ENCODE peak calls at places on chromosomes 13 and 19, in four cellular contexts. J is GM04504, Q is SHP77, L is B cell. U is an unnamed sample.

GRCh38 chr19:18020212-18021067 is 12.5 kb downstream of the ARRDC2 start:
- DNase-seq in J (no peak), Q (no peak), L (no peak), U (peak; percentile 59)

GRCh38 chr19:5692785-5693194 is 2.7 kb downstream of the RPL36 start:
- DNase-seq in J (no peak), Q (no peak), L (no peak), U (no peak)

GRCh38 chr19:3375221-3376088 is 9.1 kb downstream of the NFIC start:
- DNase-seq in J (no peak), Q (no peak), L (no peak), U (peak; percentile 52)

GRCh38 chr19:38429055-38429810 is 3.2 kb upstream of the RASGRP4 start:
- DNase-seq in J (no peak), Q (no peak), L (no peak), U (no peak)

GRCh38 chr13:102400619-102401125 is 1.2 kb downstream of the FGF14 start:
- DNase-seq in J (no peak), Q (peak; percentile 57), L (no peak), U (no peak)

GRCh38 chr19:1064661-1065605 is 2.0 kb upstream of the ARHGAP45 start:
- DNase-seq in J (peak; percentile 32), Q (peak; percentile 25), L (peak; percentile 60), U (no peak)

GRCh38 chr13:48483589-48483988 is 49.3 kb downstream of the RCBTB2 start:
- DNase-seq in J (no peak), Q (no peak), L (no peak), U (no peak)

GRCh38 chr13:21010621-21011020 is 50.8 kb downstream of the LATS2 start:
- DNase-seq in J (no peak), Q (no peak), L (no peak), U (no peak)

GRCh38 chr19:12838893-12839656 is 760 bp downstream of the MAST1 start:
- DNase-seq in J (no peak), Q (peak; percentile 25), L (no peak), U (no peak)

GRCh38 chr19:22088541-22089144 is 36.4 kb downstream of the ZNF257 start:
- DNase-seq in J (no peak), Q (no peak), L (no peak), U (no peak)

GRCh38 chr13:27954406-27954851 is 14.7 kb downstream of the CDX2 start:
- DNase-seq in J (no peak), Q (peak; percentile 42), L (no peak), U (no peak)

GRCh38 chr13:51478418-51479198 is 25.8 kb upstream of the INTS6 start:
- DNase-seq in J (no peak), Q (no peak), L (no peak), U (no peak)

GRCh38 chr13:113009743-113010509 is 40.9 kb downstream of the MCF2L start:
- DNase-seq in J (no peak), Q (peak; percentile 68), L (no peak), U (no peak)

GRCh38 chr13:50810998-50811397 is 32.5 kb downstream of the DLEU7 start:
- DNase-seq in J (no peak), Q (no peak), L (peak; percentile 67), U (no peak)

GRCh38 chr19:49436381-49437017 is 4.8 kb downstream of the SLC17A7 start:
- DNase-seq in J (no peak), Q (no peak), L (no peak), U (no peak)

GRCh38 chr13:59461411-59461810 is 702.3 kb downstream of the DIAPH3 start:
- DNase-seq in J (no peak), Q (no peak), L (no peak), U (no peak)

GRCh38 chr13:49993666-49994065 is 3.2 kb upstream of the TRIM13 start:
- DNase-seq in J (no peak), Q (no peak), L (no peak), U (no peak)

GRCh38 chr19:33486936-33487793 is 34.4 kb downstream of the PEPD start:
- DNase-seq in J (no peak), Q (peak; percentile 89), L (no peak), U (no peak)

GRCh38 chr19:15251749-15252397 is 19.6 kb upstream of the EPHX3 start:
- DNase-seq in J (peak; percentile 98), Q (peak; percentile 9), L (no peak), U (peak; percentile 95)

GRCh38 chr19:3163230-3163886 is 15.2 kb upstream of the S1PR4 start:
- DNase-seq in J (no peak), Q (peak; percentile 39), L (peak; percentile 82), U (no peak)

GRCh38 chr19:34391813-34392212 is 12.4 kb upstream of the PDCD2L start:
- DNase-seq in J (no peak), Q (no peak), L (no peak), U (no peak)

GRCh38 chr19:53192771-53193533 is at the start of gene ZNF665:
- DNase-seq in J (peak; percentile 66), Q (no peak), L (peak; percentile 89), U (peak; percentile 57)

GRCh38 chr19:46786236-46787039 is 2.0 kb downstream of the SLC1A5 start:
- DNase-seq in J (peak; percentile 89), Q (peak; percentile 71), L (peak; percentile 84), U (peak; percentile 36)

GRCh38 chr19:47035127-47035494 is 13.3 kb downstream of the TMEM160 start:
- DNase-seq in J (no peak), Q (no peak), L (no peak), U (no peak)

GRCh38 chr13:48806522-48806921 is 152.8 kb downstream of the CYSLTR2 start:
- DNase-seq in J (no peak), Q (no peak), L (no peak), U (no peak)

GRCh38 chr19:3073159-3073563 is 10.9 kb upstream of the TLE5 start:
- DNase-seq in J (peak; percentile 38), Q (peak; percentile 87), L (no peak), U (no peak)

GRCh38 chr13:39676315-39676876 is 20.9 kb downstream of the COG6 start:
- DNase-seq in J (no peak), Q (no peak), L (no peak), U (no peak)

GRCh38 chr13:30751183-30751933 is 16.0 kb downstream of the ALOX5AP start:
- DNase-seq in J (no peak), Q (no peak), L (no peak), U (no peak)

GRCh38 chr19:56642711-56643459 is at the start of gene SMIM17:
- DNase-seq in J (no peak), Q (no peak), L (no peak), U (no peak)

GRCh38 chr19:2602391-2603181 is 99.9 kb downstream of the GNG7 start:
- DNase-seq in J (peak; percentile 95), Q (no peak), L (no peak), U (peak; percentile 81)

GRCh38 chr19:43300876-43301765 is 31.8 kb upstream of the PSG9 start:
- DNase-seq in J (no peak), Q (no peak), L (no peak), U (no peak)

GRCh38 chr19:31316201-31316951 is 32.9 kb downstream of the TSHZ3 start:
- DNase-seq in J (no peak), Q (no peak), L (no peak), U (peak; percentile 69)

GRCh38 chr19:44848036-44848804 is 2.1 kb downstream of the NECTIN2 start:
- DNase-seq in J (no peak), Q (no peak), L (no peak), U (no peak)